ENCODE peak calls at places on chromosomes 7 and 10, in six cellular contexts. N is HCT116, G is SK-N-SH, W is K562, S is HepG2, M is GM12878. Y is an unnamed sample. For H3K4me1, the result is how much of the 10 kb centered on the place peaks cover.

GRCh38 chr10:47402681-47403301 is 18.7 kb upstream of the ZNF488 start:
- DNase-seq in S (peak), M (no peak), G (no peak), W (no peak), N (peak), Y (no peak)

GRCh38 chr7:12647364-12648219 is 39.8 kb upstream of the ARL4A start:
- DNase-seq in S (peak), W (peak), M (no peak), N (peak), G (no peak), Y (peak)

GRCh38 chr7:21945374-21946227 is at the start of gene CDCA7L:
- DNase-seq in W (peak), M (peak), S (no peak), G (peak), N (peak), Y (peak)

GRCh38 chr10:120948889-120949382 is 97.8 kb downstream of the WDR11 start:
- DNase-seq in G (peak), N (peak), M (no peak), S (peak), W (peak), Y (no peak)

GRCh38 chr10:27547047-27547446 is 42.9 kb downstream of the RAB18 start:
- DNase-seq in W (no peak), M (no peak), G (no peak), S (no peak), N (no peak), Y (no peak)

GRCh38 chr10:86300931-86301330 is 65.7 kb downstream of the GRID1 start:
- DNase-seq in N (no peak), G (no peak), S (no peak), W (no peak), M (no peak), Y (no peak)

GRCh38 chr10:21273400-21273968 is 252.0 kb downstream of the SKIDA1 start:
- DNase-seq in M (no peak), N (no peak), W (peak), S (no peak), G (no peak), Y (no peak)

GRCh38 chr10:18325889-18326531 is 185.8 kb downstream of the CACNB2 start:
- DNase-seq in W (no peak), M (no peak), S (no peak), N (no peak), G (no peak), Y (no peak)

GRCh38 chr7:28984631-28985030 is 26.5 kb upstream of the TRIL start:
- DNase-seq in G (peak), M (no peak), W (peak), S (no peak), N (no peak), Y (no peak)

GRCh38 chr10:119616879-119617580 is 20.3 kb upstream of the TIAL1 start:
- DNase-seq in G (no peak), S (peak), N (no peak), W (peak), M (no peak), Y (no peak)

GRCh38 chr10:81928119-81928518 is 53.1 kb downstream of the NRG3 start:
- DNase-seq in S (no peak), W (no peak), M (no peak), N (no peak), G (no peak), Y (no peak)

DNA sequence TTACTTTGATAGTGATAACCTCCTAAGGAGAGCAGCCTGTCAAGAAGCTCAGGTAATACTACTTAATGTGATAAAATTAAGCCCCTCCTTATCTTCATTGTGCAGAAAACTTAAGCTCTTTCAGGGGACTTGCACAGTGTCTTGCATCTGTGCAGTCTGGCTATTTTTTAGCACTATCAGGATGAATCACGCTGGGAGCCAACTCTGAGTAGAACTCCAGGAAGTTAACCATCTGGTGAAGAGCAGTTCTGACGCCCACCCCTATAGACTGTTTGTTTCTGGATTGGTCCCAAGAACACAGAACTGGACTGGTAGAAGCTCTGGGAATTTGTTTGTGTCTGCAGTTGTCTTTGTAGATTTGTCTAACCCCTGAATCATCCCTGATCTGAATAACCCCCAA is 41.9 kb downstream of the AGK start:
- DNase-seq in W (peak), M (no peak), S (no peak), N (no peak), G (peak), Y (no peak)
- TF ChIP-seq SIN3A in W (no peak), M (no peak), S (no peak), N (no peak), G (no peak), Y (no peak)

DNA sequence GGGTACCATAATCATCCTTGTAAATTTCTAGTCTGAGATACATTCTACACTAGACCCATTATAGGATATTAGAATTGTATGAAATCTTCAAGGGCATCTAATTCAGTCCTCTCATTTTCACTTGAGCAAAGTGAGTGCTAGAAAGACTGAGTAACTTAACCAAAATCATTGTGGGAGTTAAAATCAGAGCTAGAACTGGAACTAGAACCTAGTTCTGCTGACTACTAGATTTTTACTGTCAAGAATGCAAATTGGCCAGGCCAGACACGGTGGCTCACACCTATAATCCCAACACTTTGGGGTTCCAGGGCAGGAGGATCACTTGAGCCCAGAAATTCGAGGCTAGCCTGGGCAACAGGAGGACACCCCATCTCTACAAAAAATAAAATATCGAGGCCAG is 53.9 kb downstream of the ADD3 start:
- DNase-seq in N (no peak), S (no peak), G (no peak), M (no peak), W (no peak), Y (no peak)
- H3K4me1 ChIP-seq in N (under half), S (under half), G (under half), M (under half), W (under half), Y (under half)

DNA sequence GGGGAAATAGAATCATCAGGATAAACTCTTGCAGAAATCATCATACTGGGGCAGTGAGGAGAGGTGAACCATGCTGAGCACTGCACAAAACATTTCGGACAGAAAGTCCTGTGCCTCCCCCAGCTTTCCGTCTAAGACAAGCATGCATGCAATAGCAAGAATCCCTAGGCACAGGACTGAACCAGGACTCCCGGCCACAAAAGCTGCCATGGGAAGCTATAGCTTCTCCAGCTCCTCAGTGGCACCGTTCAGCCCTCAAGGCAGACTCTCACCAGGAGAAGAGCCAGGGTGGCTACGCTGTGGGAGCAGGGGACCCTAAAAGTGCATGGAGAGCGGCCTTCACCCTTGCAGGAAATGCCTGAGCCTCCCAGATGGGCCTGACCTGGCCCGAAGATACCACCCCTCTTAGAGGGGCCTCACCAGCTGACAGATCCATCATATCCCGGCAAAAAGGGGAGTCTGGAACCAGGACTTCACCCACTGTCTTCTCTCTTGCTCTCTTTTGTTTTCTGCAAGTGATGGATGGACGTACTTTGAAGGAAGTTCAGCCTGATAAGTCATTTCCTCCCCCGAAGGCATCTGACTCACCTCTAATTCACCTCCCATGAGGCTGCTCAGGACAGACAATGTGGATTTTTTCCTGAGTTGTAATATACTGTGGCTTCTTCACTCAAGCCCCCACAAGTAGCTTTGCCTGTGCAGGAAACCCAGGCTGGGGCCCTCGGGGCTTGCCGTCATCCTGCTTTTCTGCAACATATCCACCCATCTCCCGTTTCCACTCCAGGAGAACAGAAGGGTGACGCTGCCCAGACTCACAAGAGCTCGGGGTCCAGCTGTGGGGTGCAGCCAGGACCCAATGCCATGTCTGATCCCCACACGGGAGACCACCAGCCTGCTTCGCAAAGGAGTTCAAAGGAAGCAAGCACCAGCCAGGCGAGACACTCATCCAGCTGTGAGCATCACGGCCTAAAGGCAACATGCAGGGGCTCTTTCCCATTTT is 70.5 kb downstream of the ASB13 start:
- DNase-seq in W (no peak), N (peak), S (no peak), G (no peak), M (no peak), Y (peak)
- TF ChIP-seq REST in W (no peak), N (no peak), S (no peak), G (peak), M (no peak), Y (no peak)

GRCh38 chr7:20220824-20221547 is 3.8 kb upstream of the MACC1 start:
- DNase-seq in W (peak), G (no peak), N (no peak), S (no peak), M (no peak), Y (no peak)

GRCh38 chr7:20225384-20225783 is 8.2 kb upstream of the MACC1 start:
- DNase-seq in N (no peak), M (no peak), G (no peak), W (no peak), S (no peak), Y (no peak)

GRCh38 chr7:20222219-20222828 is 5.1 kb upstream of the MACC1 start:
- DNase-seq in W (no peak), M (no peak), S (no peak), N (no peak), G (no peak), Y (no peak)

GRCh38 chr7:20224005-20224404 is 6.8 kb upstream of the MACC1 start:
- DNase-seq in G (no peak), W (no peak), N (no peak), S (no peak), M (no peak), Y (no peak)

DNA sequence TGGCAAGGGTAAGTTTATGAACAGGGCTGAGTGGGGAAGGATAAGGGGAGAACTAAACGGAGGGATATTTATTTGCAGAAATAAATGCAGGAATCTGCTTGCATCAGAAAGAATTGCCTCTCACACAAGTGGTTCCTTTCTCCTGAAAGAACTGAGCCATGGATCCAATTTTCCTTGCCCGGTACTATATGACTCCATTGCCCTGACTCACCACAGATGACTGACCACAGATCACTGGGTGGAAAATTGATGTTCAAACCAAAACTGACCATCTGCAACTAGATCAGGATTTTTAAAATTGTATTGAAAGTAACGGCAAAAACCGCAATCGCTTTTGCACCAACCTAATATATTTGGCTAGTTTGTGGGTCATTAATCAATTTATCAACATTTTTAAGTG is 6.2 kb upstream of the MACC1 start:
- DNase-seq in G (no peak), W (no peak), S (no peak), N (no peak), M (no peak), Y (no peak)
- TF ChIP-seq SIN3A in G (no peak), W (no peak), S (no peak), N (no peak), M (no peak), Y (no peak)

DNA sequence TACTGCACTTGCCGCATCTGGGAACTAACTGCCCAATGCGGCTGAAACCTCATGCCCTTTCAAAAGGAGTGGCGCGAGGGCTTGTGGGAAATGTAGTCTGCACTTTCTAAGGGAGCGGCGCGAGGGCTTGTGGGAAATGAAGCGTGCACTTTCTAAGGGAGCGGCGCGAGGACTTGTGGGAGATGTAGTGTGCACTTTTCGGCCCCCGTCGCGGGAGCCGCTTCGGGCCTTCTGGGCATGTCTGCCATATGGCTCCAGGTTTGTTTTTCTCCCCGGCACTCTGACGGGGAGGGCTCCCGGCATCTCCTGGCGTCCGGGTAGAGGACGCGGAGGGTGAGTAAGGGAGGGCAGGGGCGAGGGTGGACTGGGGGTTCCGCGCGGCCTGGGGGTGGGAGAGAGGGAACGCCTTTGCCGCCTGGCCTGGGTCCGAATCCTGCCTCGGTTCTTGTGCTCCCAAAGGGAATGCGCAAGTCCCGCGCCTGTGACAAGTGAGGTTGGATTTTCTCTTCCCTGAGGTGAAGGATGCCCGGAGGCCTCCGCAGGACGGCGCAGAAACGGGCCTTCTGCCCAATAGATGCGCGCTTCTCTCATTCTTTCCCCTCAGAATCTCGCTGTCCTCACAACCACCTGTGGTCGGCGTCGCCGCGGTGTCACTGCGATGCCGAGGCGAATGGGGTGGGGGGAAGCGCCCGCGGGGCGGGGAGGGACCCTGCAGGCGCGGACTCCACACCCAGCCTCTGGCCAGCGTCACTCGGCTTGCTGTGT is at the start of gene ZNF37A:
- DNase-seq in W (peak), G (peak), M (peak), S (peak), N (peak), Y (peak)
- H3K4me1 ChIP-seq in W (under half), G (under half), M (under half), S (under half), N (under half), Y (under half)

GRCh38 chr10:11298116-11298515 is 280.4 kb downstream of the CELF2 start:
- DNase-seq in W (no peak), N (no peak), M (no peak), S (no peak), G (no peak), Y (no peak)
- TF ChIP-seq REST in W (no peak), N (no peak), M (no peak), S (no peak), G (no peak), Y (no peak)

DNA sequence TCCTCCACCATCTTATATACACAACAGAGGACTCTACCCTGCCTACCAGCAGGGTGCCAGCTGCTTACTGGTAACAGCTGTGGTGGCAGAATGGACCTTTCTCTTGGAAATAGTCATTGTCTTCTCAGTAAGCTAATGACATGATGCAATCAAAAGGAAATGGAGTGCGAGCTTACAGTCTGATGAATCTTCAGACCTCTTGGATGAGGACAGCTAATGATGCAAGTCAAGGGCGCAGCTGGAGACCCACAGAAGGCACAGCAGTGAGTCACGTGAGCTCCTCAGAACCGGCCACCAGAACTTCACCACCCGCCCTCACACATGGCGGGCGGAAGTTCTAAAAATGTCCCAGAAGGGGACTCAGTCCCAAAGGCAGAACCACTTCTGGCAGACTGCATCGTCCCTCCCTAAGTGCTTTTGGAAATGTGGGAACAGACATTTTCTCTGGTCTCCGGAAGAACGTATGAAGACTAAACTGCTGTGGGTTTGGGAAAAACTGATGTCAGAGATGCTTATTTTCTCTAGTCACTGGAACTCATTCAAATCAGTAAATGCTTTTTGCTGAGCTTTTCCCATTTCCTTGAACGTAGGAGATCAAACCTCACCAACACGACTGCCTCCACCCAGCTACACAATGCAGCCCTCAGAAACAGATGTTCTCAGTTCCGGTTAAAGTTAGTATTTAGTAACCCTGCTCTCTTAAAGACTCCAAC is 96.4 kb downstream of the FAS start:
- DNase-seq in G (no peak), S (no peak), N (no peak), W (peak), M (no peak), Y (no peak)
- TF ChIP-seq SIN3A in G (no peak), S (no peak), N (no peak), W (no peak), M (no peak), Y (no peak)

DNA sequence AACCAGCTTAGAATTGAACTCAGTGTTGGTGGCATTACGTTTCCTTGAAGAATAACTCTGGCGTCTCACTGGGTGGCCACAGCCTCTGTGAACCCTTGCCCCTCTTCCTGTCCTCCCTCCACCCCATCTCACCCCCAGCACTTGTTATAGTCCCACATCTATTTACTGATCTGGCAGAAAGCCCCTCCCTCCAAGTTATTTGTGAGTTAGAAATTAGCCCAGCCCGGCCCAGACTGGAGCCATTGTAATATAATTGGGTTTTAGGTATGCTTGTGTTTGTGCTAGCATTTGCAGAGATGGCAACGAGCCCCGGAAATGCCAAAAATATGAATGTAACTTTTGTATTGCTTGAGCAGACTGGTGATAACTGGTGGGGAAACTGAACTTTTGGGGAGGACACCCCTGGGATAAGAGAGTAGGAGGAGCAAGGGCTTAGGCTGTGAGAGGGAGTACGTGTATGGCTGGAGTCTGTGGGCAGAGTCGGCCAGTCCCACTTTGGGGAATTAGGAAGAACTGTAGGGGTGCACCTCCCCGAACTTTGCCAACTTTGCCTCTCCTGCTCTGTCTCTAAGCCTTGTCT is 19.4 kb upstream of the TRIM8 start:
- DNase-seq in M (no peak), G (no peak), N (no peak), W (no peak), S (no peak), Y (no peak)
- H3K4me1 ChIP-seq in M (under half), G (under half), N (under half), W (under half), S (half or more), Y (under half)

DNA sequence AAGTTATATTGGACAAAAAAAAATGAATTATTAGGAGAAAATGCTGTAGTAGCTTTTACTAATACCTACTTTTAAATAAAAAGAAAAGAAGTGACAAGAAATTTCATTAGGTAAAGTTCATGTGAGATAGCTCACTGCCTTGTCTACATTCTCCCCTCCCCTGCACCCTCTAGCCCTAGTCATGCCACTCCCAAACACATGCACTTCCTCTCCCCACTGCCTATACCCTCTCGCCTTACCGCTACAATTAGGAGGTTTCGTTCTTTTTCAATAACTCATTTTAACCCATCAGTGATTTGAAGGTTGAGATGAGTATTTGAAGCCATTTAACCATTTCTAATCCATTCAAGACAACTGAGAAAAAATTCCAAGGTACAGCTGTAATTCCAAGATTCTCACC is 75.3 kb downstream of the HIBADH start:
- DNase-seq in M (no peak), S (no peak), N (no peak), G (no peak), W (no peak), Y (no peak)
- TF ChIP-seq REST in M (no peak), S (no peak), N (no peak), G (no peak), W (no peak), Y (no peak)

Y was measured in Panc1.